ENCODE peak calls at places on chromosomes 5 and 9, in four cellular contexts. One of them, this sample, is unnamed.

GRCh38 chr9:95807326-95807947 is 68.1 kb upstream of the ERCC6L2 start:
- DNase-seq in fibroblast of lung: no peak
- DNase-seq in effector memory CD4-positive, alpha-beta T cell: no peak
- DNase-seq in SK-N-SH: no peak
- DNase-seq in this sample: no peak

GRCh38 chr9:110069326-110070248 is 138.4 kb downstream of the C9orf152 start:
- DNase-seq in fibroblast of lung: peak
- DNase-seq in effector memory CD4-positive, alpha-beta T cell: no peak
- DNase-seq in SK-N-SH: no peak
- DNase-seq in this sample: peak

GRCh38 chr9:111704503-111704902 is 43.1 kb downstream of the GNG10 start:
- DNase-seq in fibroblast of lung: no peak
- DNase-seq in effector memory CD4-positive, alpha-beta T cell: no peak
- DNase-seq in SK-N-SH: no peak
- DNase-seq in this sample: no peak

GRCh38 chr5:159106193-159106568 is 6.5 kb upstream of the EBF1 start:
- DNase-seq in fibroblast of lung: no peak
- DNase-seq in effector memory CD4-positive, alpha-beta T cell: no peak
- DNase-seq in SK-N-SH: no peak
- DNase-seq in this sample: no peak

GRCh38 chr5:13591621-13592020 is 352.9 kb downstream of the DNAH5 start:
- DNase-seq in fibroblast of lung: peak
- DNase-seq in effector memory CD4-positive, alpha-beta T cell: no peak
- DNase-seq in SK-N-SH: no peak
- DNase-seq in this sample: no peak

GRCh38 chr5:175478384-175479124 is at the start of gene SFXN1:
- DNase-seq in fibroblast of lung: peak
- DNase-seq in effector memory CD4-positive, alpha-beta T cell: peak
- DNase-seq in SK-N-SH: peak
- DNase-seq in this sample: peak

GRCh38 chr5:165565921-165566320 is 2060.5 kb downstream of the MAT2B start:
- DNase-seq in fibroblast of lung: no peak
- DNase-seq in effector memory CD4-positive, alpha-beta T cell: no peak
- DNase-seq in SK-N-SH: no peak
- DNase-seq in this sample: no peak

GRCh38 chr9:72828281-72828731 is 124.5 kb downstream of the ALDH1A1 start:
- DNase-seq in fibroblast of lung: peak
- DNase-seq in effector memory CD4-positive, alpha-beta T cell: no peak
- DNase-seq in SK-N-SH: no peak
- DNase-seq in this sample: no peak

GRCh38 chr9:122186301-122186700 is 26.6 kb downstream of the MORN5 start:
- DNase-seq in fibroblast of lung: no peak
- DNase-seq in effector memory CD4-positive, alpha-beta T cell: no peak
- DNase-seq in SK-N-SH: no peak
- DNase-seq in this sample: no peak

GRCh38 chr5:124806026-124806856 is 59.8 kb upstream of the ZNF608 start:
- DNase-seq in fibroblast of lung: peak
- DNase-seq in effector memory CD4-positive, alpha-beta T cell: no peak
- DNase-seq in SK-N-SH: peak
- DNase-seq in this sample: peak

GRCh38 chr5:172920447-172920849 is 38.8 kb upstream of the RPL26L1 start:
- DNase-seq in fibroblast of lung: peak
- DNase-seq in effector memory CD4-positive, alpha-beta T cell: no peak
- DNase-seq in SK-N-SH: no peak
- DNase-seq in this sample: no peak

GRCh38 chr9:123003467-123003866 is 30.0 kb upstream of the GPR21 start:
- DNase-seq in fibroblast of lung: peak
- DNase-seq in effector memory CD4-positive, alpha-beta T cell: no peak
- DNase-seq in SK-N-SH: no peak
- DNase-seq in this sample: no peak

GRCh38 chr9:105116047-105116868 is 128.2 kb upstream of the SLC44A1 start:
- DNase-seq in fibroblast of lung: no peak
- DNase-seq in effector memory CD4-positive, alpha-beta T cell: no peak
- DNase-seq in SK-N-SH: no peak
- DNase-seq in this sample: no peak

GRCh38 chr5:176784218-176785165 is 25.9 kb upstream of the UNC5A start:
- DNase-seq in fibroblast of lung: peak
- DNase-seq in effector memory CD4-positive, alpha-beta T cell: no peak
- DNase-seq in SK-N-SH: no peak
- DNase-seq in this sample: peak

GRCh38 chr9:127223810-127224177 is 40.8 kb upstream of the GARNL3 start:
- DNase-seq in fibroblast of lung: no peak
- DNase-seq in effector memory CD4-positive, alpha-beta T cell: no peak
- DNase-seq in SK-N-SH: no peak
- DNase-seq in this sample: no peak

GRCh38 chr9:136943291-136944093 is 1.0 kb downstream of the FBXW5 start:
- DNase-seq in fibroblast of lung: peak
- DNase-seq in effector memory CD4-positive, alpha-beta T cell: no peak
- DNase-seq in SK-N-SH: peak
- DNase-seq in this sample: no peak

GRCh38 chr9:76365028-76365427 is 29.2 kb downstream of the RFK start:
- DNase-seq in fibroblast of lung: peak
- DNase-seq in effector memory CD4-positive, alpha-beta T cell: no peak
- DNase-seq in SK-N-SH: no peak
- DNase-seq in this sample: no peak

GRCh38 chr5:55160493-55161209 is 680 bp downstream of the GPX8 start:
- DNase-seq in fibroblast of lung: peak
- DNase-seq in effector memory CD4-positive, alpha-beta T cell: no peak
- DNase-seq in SK-N-SH: no peak
- DNase-seq in this sample: no peak

GRCh38 chr9:74293479-74293878 is 203.7 kb upstream of the RORB start:
- DNase-seq in fibroblast of lung: no peak
- DNase-seq in effector memory CD4-positive, alpha-beta T cell: no peak
- DNase-seq in SK-N-SH: no peak
- DNase-seq in this sample: no peak

GRCh38 chr9:113708821-113709713 is 167.0 kb upstream of the ZNF618 start:
- DNase-seq in fibroblast of lung: no peak
- DNase-seq in effector memory CD4-positive, alpha-beta T cell: no peak
- DNase-seq in SK-N-SH: no peak
- DNase-seq in this sample: no peak

GRCh38 chr9:1837453-1838084 is 177.6 kb upstream of the SMARCA2 start:
- DNase-seq in fibroblast of lung: no peak
- DNase-seq in effector memory CD4-positive, alpha-beta T cell: no peak
- DNase-seq in SK-N-SH: peak
- DNase-seq in this sample: peak

GRCh38 chr5:177957241-177957640 is 38.8 kb downstream of the PROP1 start:
- DNase-seq in fibroblast of lung: no peak
- DNase-seq in effector memory CD4-positive, alpha-beta T cell: no peak
- DNase-seq in SK-N-SH: no peak
- DNase-seq in this sample: no peak

GRCh38 chr9:121906074-121906520 is 187.0 kb downstream of the TTLL11 start:
- DNase-seq in fibroblast of lung: no peak
- DNase-seq in effector memory CD4-positive, alpha-beta T cell: no peak
- DNase-seq in SK-N-SH: no peak
- DNase-seq in this sample: peak

GRCh38 chr5:59506285-59506877 is 387.1 kb downstream of the PDE4D start:
- DNase-seq in fibroblast of lung: peak
- DNase-seq in effector memory CD4-positive, alpha-beta T cell: no peak
- DNase-seq in SK-N-SH: no peak
- DNase-seq in this sample: no peak

GRCh38 chr5:130652178-130652577 is 512.9 kb downstream of the HINT1 start:
- DNase-seq in fibroblast of lung: peak
- DNase-seq in effector memory CD4-positive, alpha-beta T cell: no peak
- DNase-seq in SK-N-SH: no peak
- DNase-seq in this sample: no peak

GRCh38 chr9:81472701-81473100 is 216.6 kb downstream of the TLE1 start:
- DNase-seq in fibroblast of lung: no peak
- DNase-seq in effector memory CD4-positive, alpha-beta T cell: no peak
- DNase-seq in SK-N-SH: no peak
- DNase-seq in this sample: peak

GRCh38 chr9:109908459-109909390 is 128.7 kb downstream of the PALM2AKAP2 start:
- DNase-seq in fibroblast of lung: peak
- DNase-seq in effector memory CD4-positive, alpha-beta T cell: no peak
- DNase-seq in SK-N-SH: no peak
- DNase-seq in this sample: no peak

GRCh38 chr9:133476531-133476930 is 2.4 kb downstream of the SLC2A6 start:
- DNase-seq in fibroblast of lung: no peak
- DNase-seq in effector memory CD4-positive, alpha-beta T cell: no peak
- DNase-seq in SK-N-SH: no peak
- DNase-seq in this sample: no peak

GRCh38 chr9:133476941-133477340 is 2.0 kb downstream of the SLC2A6 start:
- DNase-seq in fibroblast of lung: no peak
- DNase-seq in effector memory CD4-positive, alpha-beta T cell: no peak
- DNase-seq in SK-N-SH: no peak
- DNase-seq in this sample: no peak

GRCh38 chr9:133478851-133479711 is at the start of gene SLC2A6:
- DNase-seq in fibroblast of lung: peak
- DNase-seq in effector memory CD4-positive, alpha-beta T cell: peak
- DNase-seq in SK-N-SH: peak
- DNase-seq in this sample: peak

GRCh38 chr9:133477461-133477860 is 1.4 kb downstream of the SLC2A6 start:
- DNase-seq in fibroblast of lung: no peak
- DNase-seq in effector memory CD4-positive, alpha-beta T cell: no peak
- DNase-seq in SK-N-SH: no peak
- DNase-seq in this sample: no peak

DNA sequence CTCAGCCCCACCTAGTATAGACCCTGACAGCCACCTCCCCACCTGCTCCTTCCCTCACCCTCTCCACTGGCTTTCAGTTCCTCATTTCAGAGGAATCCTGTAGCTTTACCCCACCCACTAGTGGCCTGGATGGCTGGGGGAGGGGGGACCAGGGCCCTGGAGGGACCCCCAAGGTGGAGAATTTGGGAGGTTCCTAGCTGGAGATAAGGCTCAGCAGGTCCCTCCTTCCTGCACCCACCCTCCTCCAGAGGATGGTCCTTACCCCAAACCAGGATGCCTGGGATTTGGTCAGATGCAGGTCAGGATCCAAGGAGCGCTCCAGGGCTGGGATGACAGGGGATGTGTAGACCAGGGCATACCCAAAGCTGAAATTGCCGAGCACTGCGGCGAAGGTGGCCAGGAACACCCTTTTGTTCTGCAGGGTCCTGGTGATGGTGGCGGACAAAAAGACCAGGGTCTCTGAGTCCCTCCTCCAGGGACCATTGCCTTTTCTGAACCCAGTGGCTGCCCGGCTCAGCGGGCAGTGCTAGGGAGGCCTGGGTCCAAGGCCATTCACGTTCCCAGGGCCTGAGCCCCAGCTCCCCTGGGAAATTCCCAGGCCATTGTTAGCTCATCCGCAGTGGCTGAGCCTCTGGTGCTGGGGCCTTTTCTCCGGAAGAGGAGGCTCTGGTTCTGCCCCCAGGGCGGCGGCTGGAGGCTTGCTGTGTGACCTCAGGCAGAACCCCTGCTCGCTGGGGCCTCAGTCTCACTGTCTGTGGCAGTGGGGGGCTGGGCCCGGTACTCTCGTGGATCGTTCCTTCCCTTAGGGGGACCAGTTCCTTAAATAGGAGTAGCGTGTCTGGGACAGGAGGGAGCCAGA is 678 bp downstream of the SLC2A6 start:
- DNase-seq in fibroblast of lung: peak
- DNase-seq in effector memory CD4-positive, alpha-beta T cell: no peak
- DNase-seq in SK-N-SH: no peak
- DNase-seq in this sample: peak
- H3K4me3 ChIP-seq in fibroblast of lung: peak
- H3K4me3 ChIP-seq in effector memory CD4-positive, alpha-beta T cell: peak
- H3K4me3 ChIP-seq in SK-N-SH: peak
- H3K4me3 ChIP-seq in this sample: peak

GRCh38 chr5:73178265-73178664 is 5.3 kb downstream of the TMEM174 start:
- DNase-seq in fibroblast of lung: no peak
- DNase-seq in effector memory CD4-positive, alpha-beta T cell: no peak
- DNase-seq in SK-N-SH: no peak
- DNase-seq in this sample: no peak
- H3K4me3 ChIP-seq in fibroblast of lung: no peak
- H3K4me3 ChIP-seq in effector memory CD4-positive, alpha-beta T cell: no peak
- H3K4me3 ChIP-seq in SK-N-SH: no peak
- H3K4me3 ChIP-seq in this sample: no peak

DNA sequence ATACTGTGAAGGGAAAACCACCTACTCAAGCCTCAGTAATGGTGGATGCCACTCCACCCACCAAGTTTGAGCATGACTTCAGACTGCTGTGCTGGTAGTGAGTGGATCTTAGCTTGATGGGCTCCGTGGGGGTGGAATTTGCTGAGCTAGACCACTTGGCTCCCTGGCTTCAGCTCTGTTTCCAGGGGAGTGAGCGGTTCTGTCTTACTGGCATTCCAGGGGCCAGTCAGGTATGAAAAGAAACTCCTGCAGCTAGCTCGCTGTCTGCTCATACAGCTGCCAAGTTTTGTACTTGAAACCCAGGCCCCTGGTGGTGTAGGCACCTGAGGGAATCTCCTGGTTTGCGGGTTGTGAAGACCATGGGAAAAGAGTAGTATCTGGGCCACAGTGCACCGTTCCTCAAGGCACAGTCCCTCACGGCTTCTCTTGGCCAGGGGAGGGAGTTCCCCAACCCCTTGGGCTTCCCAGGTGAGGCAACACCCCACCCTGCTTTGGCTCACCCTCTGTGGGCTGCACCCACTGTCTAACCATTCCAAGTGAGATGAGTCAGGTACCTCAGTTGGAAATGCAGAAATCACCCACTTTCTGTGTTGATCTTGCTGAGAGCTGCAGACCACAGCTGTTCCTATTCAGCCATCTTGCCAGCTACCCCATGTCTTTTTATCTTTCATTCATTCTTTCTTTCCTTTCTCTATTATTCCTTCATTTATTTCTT is 211.9 kb upstream of the C9orf72 start:
- DNase-seq in fibroblast of lung: peak
- DNase-seq in effector memory CD4-positive, alpha-beta T cell: no peak
- DNase-seq in SK-N-SH: no peak
- DNase-seq in this sample: no peak
- H3K4me3 ChIP-seq in fibroblast of lung: no peak
- H3K4me3 ChIP-seq in effector memory CD4-positive, alpha-beta T cell: no peak
- H3K4me3 ChIP-seq in SK-N-SH: no peak
- H3K4me3 ChIP-seq in this sample: no peak

DNA sequence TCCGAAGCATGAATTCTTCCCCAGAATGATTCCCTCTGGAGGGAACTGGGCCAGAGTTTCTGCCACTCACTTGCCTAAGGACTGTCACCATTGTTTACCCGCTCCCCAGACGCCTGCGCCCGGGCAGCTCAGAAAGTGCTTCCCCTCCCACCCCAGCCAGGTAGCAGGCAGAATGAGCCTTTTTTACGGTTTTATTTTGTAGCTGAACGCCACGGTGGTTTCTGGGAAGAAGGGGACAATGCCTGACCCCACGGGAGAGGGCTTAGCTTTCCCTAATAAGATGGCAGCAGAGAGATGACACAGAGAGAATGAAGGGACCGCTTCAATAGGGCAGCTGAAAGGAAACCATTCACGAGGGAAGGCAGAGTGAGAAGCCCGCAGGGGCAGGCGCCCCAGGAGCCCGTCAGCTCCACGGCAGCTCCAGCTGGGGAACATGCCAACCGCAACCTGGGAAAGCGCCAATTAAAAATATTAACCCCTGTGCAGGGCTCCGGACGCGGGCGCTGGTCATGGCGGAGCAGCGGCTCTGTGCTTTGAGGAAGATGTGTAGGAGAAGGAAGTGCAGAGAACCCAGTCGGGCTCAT is 20.4 kb upstream of the NTNG2 start:
- DNase-seq in fibroblast of lung: peak
- DNase-seq in effector memory CD4-positive, alpha-beta T cell: no peak
- DNase-seq in SK-N-SH: no peak
- DNase-seq in this sample: no peak
- H3K4me3 ChIP-seq in fibroblast of lung: no peak
- H3K4me3 ChIP-seq in effector memory CD4-positive, alpha-beta T cell: peak
- H3K4me3 ChIP-seq in SK-N-SH: no peak
- H3K4me3 ChIP-seq in this sample: no peak